ENCODE peak calls at places on chromosomes 5 and 9, in four cellular contexts. One of them, this sample, is unnamed.

GRCh38 chr9:70407081-70407503 is 7.4 kb downstream of the KLF9 start:
- DNase-seq in cardiac muscle cell: no peak
- DNase-seq in colonic mucosa: no peak
- DNase-seq in Peyer's patch: no peak
- DNase-seq in this sample: no peak

GRCh38 chr5:108148715-108149139 is 233.2 kb downstream of the FBXL17 start:
- DNase-seq in cardiac muscle cell: peak; percentile 38
- DNase-seq in colonic mucosa: no peak
- DNase-seq in Peyer's patch: no peak
- DNase-seq in this sample: no peak

GRCh38 chr5:133744030-133744645 is 131.8 kb upstream of the FSTL4 start:
- DNase-seq in cardiac muscle cell: no peak
- DNase-seq in colonic mucosa: no peak
- DNase-seq in Peyer's patch: no peak
- DNase-seq in this sample: no peak

GRCh38 chr5:2686296-2686695 is 65.2 kb downstream of the IRX2 start:
- DNase-seq in cardiac muscle cell: no peak
- DNase-seq in colonic mucosa: no peak
- DNase-seq in Peyer's patch: no peak
- DNase-seq in this sample: no peak

GRCh38 chr5:180350711-180351110 is 2.4 kb downstream of the GFPT2 start:
- DNase-seq in cardiac muscle cell: no peak
- DNase-seq in colonic mucosa: no peak
- DNase-seq in Peyer's patch: no peak
- DNase-seq in this sample: no peak

GRCh38 chr5:66558562-66558961 is 37.6 kb upstream of the MAST4 start:
- DNase-seq in cardiac muscle cell: no peak
- DNase-seq in colonic mucosa: no peak
- DNase-seq in Peyer's patch: no peak
- DNase-seq in this sample: no peak

GRCh38 chr9:121888438-121888775 is 204.7 kb downstream of the TTLL11 start:
- DNase-seq in cardiac muscle cell: no peak
- DNase-seq in colonic mucosa: no peak
- DNase-seq in Peyer's patch: no peak
- DNase-seq in this sample: no peak

GRCh38 chr9:132842124-132843005 is 35.7 kb downstream of the AK8 start:
- DNase-seq in cardiac muscle cell: no peak
- DNase-seq in colonic mucosa: no peak
- DNase-seq in Peyer's patch: no peak
- DNase-seq in this sample: no peak

GRCh38 chr9:7273575-7273974 is 515.8 kb downstream of the KDM4C start:
- DNase-seq in cardiac muscle cell: peak; percentile 54
- DNase-seq in colonic mucosa: no peak
- DNase-seq in Peyer's patch: no peak
- DNase-seq in this sample: peak; percentile 28

GRCh38 chr9:130232899-130233586 is 32.5 kb upstream of the HMCN2 start:
- DNase-seq in cardiac muscle cell: no peak
- DNase-seq in colonic mucosa: no peak
- DNase-seq in Peyer's patch: no peak
- DNase-seq in this sample: no peak

This sample was measured in right lobe of liver.